ENCODE peak calls at places on chromosomes 5 and 9, in six cellular contexts. I is transverse colon, W is RPMI8226, N is amygdala, Q is ELF-1, P is NCI-H1092. R is an unnamed sample.

GRCh38 chr5:141635646-141636045 is 1.0 kb downstream of the HDAC3 start:
- DNase-seq in Q (no peak), P (no peak), W (no peak), I (no peak), N (no peak), R (no peak)

GRCh38 chr5:95697781-95698681 is 15.2 kb upstream of the SPATA9 start:
- DNase-seq in W (no peak), P (no peak), I (no peak), N (no peak), Q (peak; percentile 79), R (no peak)

GRCh38 chr9:70422371-70423043 is 8.1 kb upstream of the KLF9 start:
- DNase-seq in P (no peak), I (no peak), N (no peak), Q (no peak), W (no peak), R (no peak)

GRCh38 chr9:87596862-87597261 is 99.2 kb downstream of the DAPK1 start:
- DNase-seq in W (no peak), Q (no peak), P (no peak), I (peak; percentile 26), N (no peak), R (peak; percentile 81)

GRCh38 chr5:76954383-76954763 is 1.5 kb downstream of the CRHBP start:
- DNase-seq in P (no peak), Q (no peak), N (no peak), W (no peak), I (no peak), R (no peak)

GRCh38 chr9:18666987-18667772 is 193.2 kb downstream of the ADAMTSL1 start:
- DNase-seq in W (no peak), N (no peak), Q (no peak), I (no peak), P (peak; percentile 3), R (no peak)

GRCh38 chr5:115366223-115366622 is 69.8 kb upstream of the CCDC112 start:
- DNase-seq in Q (peak; percentile 40), W (no peak), N (no peak), P (no peak), I (no peak), R (peak; percentile 91)

GRCh38 chr9:131396626-131397025 is 2.7 kb downstream of the PRRC2B start:
- DNase-seq in W (no peak), Q (no peak), P (no peak), I (no peak), N (no peak), R (no peak)

GRCh38 chr5:84379749-84380148 is 4.9 kb downstream of the EDIL3 start:
- DNase-seq in Q (no peak), I (no peak), P (no peak), W (no peak), N (no peak), R (no peak)

GRCh38 chr9:36924071-36924470 is 110.0 kb downstream of the PAX5 start:
- DNase-seq in P (no peak), W (peak; percentile 38), N (no peak), Q (no peak), I (no peak), R (peak; percentile 16)

GRCh38 chr9:114906922-114907571 is 23.3 kb downstream of the TNFSF8 start:
- DNase-seq in W (no peak), Q (peak; percentile 95), N (no peak), I (no peak), P (peak; percentile 66), R (peak; percentile 60)